ENCODE peak calls at places on chromosomes 5 and 9, in four cellular contexts. One of them, this sample, is unnamed.

GRCh38 chr9:101727621-101728524 is 10.6 kb downstream of the GRIN3A start:
- DNase-seq in esophagus squamous epithelium: no peak
- DNase-seq in lower leg skin: no peak
- DNase-seq in ovary: no peak
- DNase-seq in this sample: peak

GRCh38 chr5:103668281-103668680 is 105.7 kb upstream of the NUDT12 start:
- DNase-seq in esophagus squamous epithelium: no peak
- DNase-seq in lower leg skin: no peak
- DNase-seq in ovary: no peak
- DNase-seq in this sample: no peak

GRCh38 chr5:82107277-82107676 is 135.5 kb downstream of the ATG10 start:
- DNase-seq in esophagus squamous epithelium: no peak
- DNase-seq in lower leg skin: no peak
- DNase-seq in ovary: no peak
- DNase-seq in this sample: peak

GRCh38 chr5:62692946-62693713 is 114.5 kb downstream of the LRRC70 start:
- DNase-seq in esophagus squamous epithelium: no peak
- DNase-seq in lower leg skin: no peak
- DNase-seq in ovary: no peak
- DNase-seq in this sample: no peak

GRCh38 chr5:68046445-68046844 is 169.1 kb upstream of the PIK3R1 start:
- DNase-seq in esophagus squamous epithelium: no peak
- DNase-seq in lower leg skin: no peak
- DNase-seq in ovary: no peak
- DNase-seq in this sample: no peak

GRCh38 chr5:35656721-35657120 is 39.1 kb downstream of the SPEF2 start:
- DNase-seq in esophagus squamous epithelium: no peak
- DNase-seq in lower leg skin: no peak
- DNase-seq in ovary: no peak
- DNase-seq in this sample: no peak

GRCh38 chr5:84383816-84384603 is 670 bp downstream of the EDIL3 start:
- DNase-seq in esophagus squamous epithelium: no peak
- DNase-seq in lower leg skin: no peak
- DNase-seq in ovary: peak
- DNase-seq in this sample: peak

GRCh38 chr9:85142461-85143401 is 473.2 kb downstream of the NTRK2 start:
- DNase-seq in esophagus squamous epithelium: no peak
- DNase-seq in lower leg skin: peak
- DNase-seq in ovary: no peak
- DNase-seq in this sample: no peak

GRCh38 chr5:127840198-127840524 is 137.0 kb downstream of the CCDC192 start:
- DNase-seq in esophagus squamous epithelium: no peak
- DNase-seq in lower leg skin: no peak
- DNase-seq in ovary: no peak
- DNase-seq in this sample: no peak

GRCh38 chr5:108409781-108410180 is 27.9 kb upstream of the FBXL17 start:
- DNase-seq in esophagus squamous epithelium: no peak
- DNase-seq in lower leg skin: no peak
- DNase-seq in ovary: no peak
- DNase-seq in this sample: no peak

GRCh38 chr5:137658324-137658723 is 77.6 kb downstream of the KLHL3 start:
- DNase-seq in esophagus squamous epithelium: no peak
- DNase-seq in lower leg skin: no peak
- DNase-seq in ovary: no peak
- DNase-seq in this sample: no peak
- TF ChIP-seq POLR2A in esophagus squamous epithelium: no peak
- TF ChIP-seq POLR2A in lower leg skin: no peak
- TF ChIP-seq POLR2A in ovary: no peak
- TF ChIP-seq POLR2A in this sample: no peak

DNA sequence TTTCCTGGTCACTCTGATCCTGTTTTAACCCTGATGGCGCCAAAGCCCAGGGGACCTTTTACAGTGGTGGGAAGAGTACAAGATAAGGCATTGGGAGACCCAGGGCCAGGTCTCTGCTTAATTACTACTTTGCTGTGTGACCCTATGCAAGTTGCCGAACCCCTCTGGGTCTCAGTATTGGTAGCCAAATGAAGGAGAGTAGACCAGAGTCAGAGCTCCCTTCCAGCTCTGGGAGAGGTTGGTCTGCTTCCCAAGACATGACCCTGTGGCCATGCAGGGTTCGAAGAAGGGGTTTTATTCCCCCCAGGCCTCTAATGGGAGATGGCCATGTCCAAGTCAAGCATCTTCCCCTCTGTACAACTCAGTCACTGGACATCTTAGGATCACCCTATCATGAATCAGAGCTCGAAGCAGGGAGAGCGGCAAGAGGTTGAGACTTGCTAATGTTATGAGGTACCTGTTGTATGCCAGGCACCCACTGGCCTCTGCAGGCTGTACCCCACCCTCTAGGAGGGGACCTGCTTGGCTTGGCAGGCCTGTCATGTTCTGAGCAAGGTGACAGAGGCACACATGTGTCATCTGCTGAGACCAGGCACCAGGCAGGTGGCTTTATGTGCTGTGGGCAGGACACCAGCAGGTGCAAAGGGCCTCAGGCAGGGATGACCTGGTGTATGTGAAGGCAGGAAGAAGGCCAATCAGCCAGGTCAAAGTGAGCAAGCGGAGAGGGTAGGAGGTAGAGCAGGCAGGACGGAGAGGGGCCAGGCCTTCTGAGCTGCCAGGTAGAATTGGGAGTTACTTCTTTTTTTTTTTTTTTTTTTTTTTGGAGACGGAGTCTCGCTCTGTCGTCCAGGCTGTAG is 60.5 kb upstream of the RPL26L1 start:
- DNase-seq in esophagus squamous epithelium: no peak
- DNase-seq in lower leg skin: no peak
- DNase-seq in ovary: no peak
- DNase-seq in this sample: no peak
- TF ChIP-seq POLR2A in esophagus squamous epithelium: no peak
- TF ChIP-seq POLR2A in lower leg skin: no peak
- TF ChIP-seq POLR2A in ovary: no peak
- TF ChIP-seq POLR2A in this sample: no peak

GRCh38 chr5:96350678-96351077 is 82.4 kb downstream of the PCSK1 start:
- DNase-seq in esophagus squamous epithelium: no peak
- DNase-seq in lower leg skin: no peak
- DNase-seq in ovary: no peak
- DNase-seq in this sample: no peak

GRCh38 chr5:96347502-96348292 is 85.4 kb downstream of the PCSK1 start:
- DNase-seq in esophagus squamous epithelium: no peak
- DNase-seq in lower leg skin: no peak
- DNase-seq in ovary: no peak
- DNase-seq in this sample: no peak

GRCh38 chr5:96348536-96348935 is 84.5 kb downstream of the PCSK1 start:
- DNase-seq in esophagus squamous epithelium: no peak
- DNase-seq in lower leg skin: no peak
- DNase-seq in ovary: no peak
- DNase-seq in this sample: no peak

GRCh38 chr5:96354237-96354636 is 78.8 kb downstream of the PCSK1 start:
- DNase-seq in esophagus squamous epithelium: no peak
- DNase-seq in lower leg skin: no peak
- DNase-seq in ovary: no peak
- DNase-seq in this sample: no peak

DNA sequence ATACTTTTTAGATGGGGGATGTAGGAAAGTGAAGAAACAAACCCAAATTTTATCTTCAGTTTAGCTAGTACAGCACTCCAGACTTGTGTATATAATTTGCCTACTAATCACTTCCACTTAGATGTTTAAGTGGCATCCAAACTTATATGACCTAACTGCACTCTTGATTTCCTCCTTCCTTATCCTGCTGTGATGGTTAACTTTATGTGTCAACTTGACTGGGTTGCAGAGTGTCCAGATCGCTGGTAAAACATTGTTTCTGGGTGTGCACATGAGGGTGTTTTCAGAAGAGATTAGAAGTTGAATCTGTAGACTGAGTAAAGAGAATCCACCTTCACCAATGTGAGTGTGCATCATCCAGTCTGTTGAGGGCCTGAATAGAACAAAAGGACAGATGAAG is 79.8 kb downstream of the PCSK1 start:
- DNase-seq in esophagus squamous epithelium: no peak
- DNase-seq in lower leg skin: no peak
- DNase-seq in ovary: no peak
- DNase-seq in this sample: no peak
- TF ChIP-seq POLR2A in esophagus squamous epithelium: no peak
- TF ChIP-seq POLR2A in lower leg skin: no peak
- TF ChIP-seq POLR2A in ovary: no peak
- TF ChIP-seq POLR2A in this sample: no peak

DNA sequence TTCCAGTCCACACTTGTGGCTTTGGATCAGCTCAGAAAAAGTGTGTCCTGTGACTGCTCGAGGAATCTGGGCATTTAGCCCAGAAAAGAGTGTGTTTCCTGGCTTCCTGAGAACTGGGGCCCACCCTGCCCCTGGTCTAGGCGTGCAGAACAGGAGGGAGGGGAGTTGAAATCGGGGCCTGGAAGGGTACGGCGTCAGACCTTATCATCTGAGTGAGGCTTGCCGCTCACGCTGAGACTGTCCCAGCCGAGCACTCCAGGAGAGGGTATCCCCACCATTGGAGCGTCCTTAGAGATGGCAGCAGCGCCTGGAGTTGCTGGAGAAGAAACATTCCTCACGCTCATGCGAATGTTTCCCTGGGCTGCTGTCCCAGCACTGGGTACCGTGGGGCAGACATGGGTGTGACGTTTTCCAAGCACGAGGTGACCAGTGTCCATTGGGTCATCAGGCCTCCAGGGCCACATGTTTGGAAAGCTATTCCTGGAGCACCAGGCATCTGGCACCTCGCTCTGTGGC is 22.5 kb downstream of the NEK6 start:
- DNase-seq in esophagus squamous epithelium: no peak
- DNase-seq in lower leg skin: no peak
- DNase-seq in ovary: peak
- DNase-seq in this sample: no peak
- TF ChIP-seq POLR2A in esophagus squamous epithelium: no peak
- TF ChIP-seq POLR2A in lower leg skin: no peak
- TF ChIP-seq POLR2A in ovary: no peak
- TF ChIP-seq POLR2A in this sample: no peak

GRCh38 chr9:91193658-91194391 is 167.9 kb downstream of the AUH start:
- DNase-seq in esophagus squamous epithelium: peak
- DNase-seq in lower leg skin: peak
- DNase-seq in ovary: peak
- DNase-seq in this sample: peak
- TF ChIP-seq POLR2A in esophagus squamous epithelium: no peak
- TF ChIP-seq POLR2A in lower leg skin: no peak
- TF ChIP-seq POLR2A in ovary: peak
- TF ChIP-seq POLR2A in this sample: no peak

GRCh38 chr9:7009065-7009464 is 251.3 kb downstream of the KDM4C start:
- DNase-seq in esophagus squamous epithelium: no peak
- DNase-seq in lower leg skin: no peak
- DNase-seq in ovary: no peak
- DNase-seq in this sample: no peak

GRCh38 chr9:7006417-7006816 is 248.6 kb downstream of the KDM4C start:
- DNase-seq in esophagus squamous epithelium: no peak
- DNase-seq in lower leg skin: no peak
- DNase-seq in ovary: no peak
- DNase-seq in this sample: no peak

GRCh38 chr9:7003876-7004275 is 246.1 kb downstream of the KDM4C start:
- DNase-seq in esophagus squamous epithelium: no peak
- DNase-seq in lower leg skin: no peak
- DNase-seq in ovary: no peak
- DNase-seq in this sample: no peak

GRCh38 chr9:7011395-7012067 is 253.8 kb downstream of the KDM4C start:
- DNase-seq in esophagus squamous epithelium: no peak
- DNase-seq in lower leg skin: no peak
- DNase-seq in ovary: no peak
- DNase-seq in this sample: no peak

DNA sequence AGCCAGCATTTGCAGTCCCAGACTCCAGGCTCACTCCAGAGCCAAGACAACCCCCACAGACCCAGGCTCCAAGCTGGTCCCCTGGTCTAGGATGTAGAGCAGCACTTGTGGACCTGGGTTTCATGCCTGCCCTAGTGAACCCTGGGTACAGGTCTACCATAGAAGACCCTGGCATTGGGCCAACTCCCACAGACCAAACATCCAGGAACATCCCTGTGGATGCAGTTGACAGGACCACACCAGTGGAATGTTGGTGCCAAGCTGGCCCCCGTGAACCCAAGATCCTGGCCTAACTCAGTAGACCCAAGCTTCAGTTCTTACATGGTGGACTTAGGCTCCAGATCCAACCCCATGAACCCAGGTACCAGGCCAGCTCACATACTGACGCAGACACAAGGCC is 250.6 kb downstream of the KDM4C start:
- DNase-seq in esophagus squamous epithelium: no peak
- DNase-seq in lower leg skin: no peak
- DNase-seq in ovary: no peak
- DNase-seq in this sample: no peak
- TF ChIP-seq POLR2A in esophagus squamous epithelium: no peak
- TF ChIP-seq POLR2A in lower leg skin: no peak
- TF ChIP-seq POLR2A in ovary: no peak
- TF ChIP-seq POLR2A in this sample: no peak

GRCh38 chr9:128361296-128361980 is 9.7 kb upstream of the URM1 start:
- DNase-seq in esophagus squamous epithelium: no peak
- DNase-seq in lower leg skin: no peak
- DNase-seq in ovary: no peak
- DNase-seq in this sample: no peak

GRCh38 chr9:128360826-128361225 is 10.3 kb upstream of the URM1 start:
- DNase-seq in esophagus squamous epithelium: no peak
- DNase-seq in lower leg skin: no peak
- DNase-seq in ovary: no peak
- DNase-seq in this sample: no peak

GRCh38 chr9:128358861-128359260 is 12.3 kb upstream of the URM1 start:
- DNase-seq in esophagus squamous epithelium: no peak
- DNase-seq in lower leg skin: no peak
- DNase-seq in ovary: no peak
- DNase-seq in this sample: no peak

GRCh38 chr9:128362774-128363173 is 8.4 kb upstream of the URM1 start:
- DNase-seq in esophagus squamous epithelium: no peak
- DNase-seq in lower leg skin: no peak
- DNase-seq in ovary: no peak
- DNase-seq in this sample: no peak

GRCh38 chr9:128361981-128362646 is 9.1 kb upstream of the URM1 start:
- DNase-seq in esophagus squamous epithelium: no peak
- DNase-seq in lower leg skin: peak
- DNase-seq in ovary: peak
- DNase-seq in this sample: peak
- TF ChIP-seq POLR2A in esophagus squamous epithelium: no peak
- TF ChIP-seq POLR2A in lower leg skin: no peak
- TF ChIP-seq POLR2A in ovary: peak
- TF ChIP-seq POLR2A in this sample: peak

GRCh38 chr9:31588010-31588409 is 796.4 kb upstream of the ACO1 start:
- DNase-seq in esophagus squamous epithelium: no peak
- DNase-seq in lower leg skin: no peak
- DNase-seq in ovary: no peak
- DNase-seq in this sample: no peak
- TF ChIP-seq POLR2A in esophagus squamous epithelium: no peak
- TF ChIP-seq POLR2A in lower leg skin: no peak
- TF ChIP-seq POLR2A in ovary: no peak
- TF ChIP-seq POLR2A in this sample: no peak